ENCODE peak calls at places on chromosomes 11 and 22, in nine cellular contexts. B, I, U, H, Q, V, S, D and Y are unnamed samples.

GRCh38 chr22:30667092-30667485 is 586 bp downstream of the DUSP18 start:
- DNase-seq in B (peak; percentile 76), I (peak; percentile 69), U (no peak), H (no peak), Q (no peak), V (no peak), S (no peak), D (no peak), Y (peak; percentile 14)

GRCh38 chr11:57487920-57488319 is 27.6 kb downstream of the SLC43A1 start:
- DNase-seq in B (no peak), I (no peak), U (no peak), H (no peak), Q (no peak), V (no peak), S (no peak), D (no peak), Y (no peak)

GRCh38 chr11:2974272-2974671 is 17.9 kb downstream of the NAP1L4 start:
- DNase-seq in B (no peak), I (no peak), U (no peak), H (no peak), Q (no peak), V (no peak), S (no peak), D (no peak), Y (no peak)

GRCh38 chr11:31628111-31628510 is 118.5 kb downstream of the ELP4 start:
- DNase-seq in B (no peak), I (no peak), U (no peak), H (no peak), Q (no peak), V (no peak), S (no peak), D (peak; percentile 78), Y (no peak)

GRCh38 chr22:28589102-28589501 is 90.5 kb downstream of the TTC28 start:
- DNase-seq in B (no peak), I (no peak), U (no peak), H (no peak), Q (no peak), V (no peak), S (no peak), D (no peak), Y (no peak)

GRCh38 chr11:134512061-134512460 is 100.0 kb upstream of the B3GAT1 start:
- DNase-seq in B (no peak), I (peak; percentile 19), U (no peak), H (no peak), Q (no peak), V (no peak), S (peak; percentile 0), D (no peak), Y (no peak)

GRCh38 chr11:120215634-120216033 is 4.8 kb downstream of the OAF start:
- DNase-seq in B (no peak), I (no peak), U (peak; percentile 51), H (no peak), Q (peak; percentile 77), V (no peak), S (no peak), D (no peak), Y (no peak)

GRCh38 chr22:47215851-47216250 is 453.4 kb downstream of the TBC1D22A start:
- DNase-seq in B (no peak), I (no peak), U (no peak), H (no peak), Q (no peak), V (no peak), S (no peak), D (no peak), Y (no peak)

GRCh38 chr11:120211522-120212258 is 858 bp downstream of the OAF start:
- DNase-seq in B (no peak), I (no peak), U (no peak), H (no peak), Q (no peak), V (no peak), S (peak; percentile 63), D (no peak), Y (no peak)

GRCh38 chr11:69880041-69880802 is 61.0 kb upstream of the FGF3 start:
- DNase-seq in B (no peak), I (no peak), U (no peak), H (no peak), Q (peak; percentile 0), V (no peak), S (no peak), D (no peak), Y (no peak)

GRCh38 chr11:13225058-13226001 is 52.3 kb upstream of the BMAL1 start:
- DNase-seq in B (no peak), I (no peak), U (no peak), H (no peak), Q (no peak), V (no peak), S (peak; percentile 15), D (no peak), Y (no peak)

GRCh38 chr11:67372993-67373915 is at the start of gene CLCF1:
- DNase-seq in B (peak; percentile 83), I (peak; percentile 79), U (peak; percentile 61), H (peak; percentile 44), Q (peak; percentile 73), V (peak; percentile 40), S (peak; percentile 60), D (peak; percentile 12), Y (peak; percentile 71)

GRCh38 chr11:61352038-61352437 is 9.6 kb downstream of the CYB561A3 start:
- DNase-seq in B (no peak), I (no peak), U (no peak), H (no peak), Q (no peak), V (no peak), S (no peak), D (no peak), Y (no peak)

GRCh38 chr11:32034149-32034548 is 56.7 kb upstream of the RCN1 start:
- DNase-seq in B (no peak), I (no peak), U (no peak), H (no peak), Q (no peak), V (no peak), S (no peak), D (no peak), Y (no peak)

GRCh38 chr22:19871845-19872778 is 17.4 kb upstream of the GNB1L start:
- DNase-seq in B (no peak), I (peak; percentile 23), U (no peak), H (no peak), Q (no peak), V (peak; percentile 8), S (no peak), D (no peak), Y (no peak)

GRCh38 chr11:119447664-119448242 is 24.8 kb upstream of the THY1 start:
- DNase-seq in B (no peak), I (no peak), U (no peak), H (no peak), Q (no peak), V (no peak), S (no peak), D (no peak), Y (no peak)

GRCh38 chr11:133795088-133795487 is 50.2 kb downstream of the SPATA19 start:
- DNase-seq in B (no peak), I (no peak), U (no peak), H (no peak), Q (no peak), V (no peak), S (no peak), D (no peak), Y (no peak)

GRCh38 chr11:46250071-46251052 is 27.1 kb upstream of the CREB3L1 start:
- DNase-seq in B (no peak), I (no peak), U (no peak), H (no peak), Q (peak; percentile 30), V (no peak), S (no peak), D (no peak), Y (no peak)

GRCh38 chr11:6900327-6900999 is 8.2 kb upstream of the OR2D2 start:
- DNase-seq in B (no peak), I (no peak), U (no peak), H (no peak), Q (no peak), V (no peak), S (no peak), D (no peak), Y (no peak)

GRCh38 chr11:100072131-100072530 is 615.0 kb upstream of the ARHGAP42 start:
- DNase-seq in B (no peak), I (no peak), U (no peak), H (no peak), Q (no peak), V (no peak), S (no peak), D (no peak), Y (no peak)

GRCh38 chr22:32623943-32624342 is 149.3 kb downstream of the FBXO7 start:
- DNase-seq in B (peak; percentile 49), I (peak; percentile 30), U (peak; percentile 62), H (no peak), Q (no peak), V (peak; percentile 80), S (no peak), D (no peak), Y (peak; percentile 40)

GRCh38 chr22:45358127-45358526 is 48.4 kb downstream of the FAM118A start:
- DNase-seq in B (no peak), I (no peak), U (no peak), H (no peak), Q (no peak), V (no peak), S (no peak), D (no peak), Y (no peak)